ENCODE peak calls at places on chromosomes 6 and 20, in eight cellular contexts. One of them, this sample, is unnamed.

GRCh38 chr6:21103626-21104224 is 489.8 kb upstream of the SOX4 start:
- DNase-seq in activated naive CD4-positive, alpha-beta T cell: no peak
- DNase-seq in MCF 10A: peak; percentile 22
- DNase-seq in cardiac fibroblast: no peak
- DNase-seq in kidney glomerular epithelial cell: no peak
- DNase-seq in activated CD8-positive, alpha-beta T cell treated with anti-CD3 and anti-CD28 coated beads for 36 hours: no peak
- DNase-seq in EL: no peak
- DNase-seq in NCI-H526 treated with DMSO at 0.1 percent for 48 hours: no peak
- DNase-seq in this sample: no peak

GRCh38 chr6:52356017-52356416 is 5.9 kb upstream of the PAQR8 start:
- DNase-seq in kidney glomerular epithelial cell: no peak
- DNase-seq in MCF 10A: no peak
- DNase-seq in activated naive CD4-positive, alpha-beta T cell: no peak
- DNase-seq in activated CD8-positive, alpha-beta T cell treated with anti-CD3 and anti-CD28 coated beads for 36 hours: no peak
- DNase-seq in NCI-H526 treated with DMSO at 0.1 percent for 48 hours: no peak
- DNase-seq in EL: no peak
- DNase-seq in cardiac fibroblast: no peak
- DNase-seq in this sample: no peak

GRCh38 chr6:79878142-79878748 is 69.1 kb downstream of the ELOVL4 start:
- DNase-seq in EL: no peak
- DNase-seq in kidney glomerular epithelial cell: no peak
- DNase-seq in MCF 10A: peak; percentile 75
- DNase-seq in activated CD8-positive, alpha-beta T cell treated with anti-CD3 and anti-CD28 coated beads for 36 hours: no peak
- DNase-seq in NCI-H526 treated with DMSO at 0.1 percent for 48 hours: no peak
- DNase-seq in cardiac fibroblast: no peak
- DNase-seq in activated naive CD4-positive, alpha-beta T cell: no peak
- DNase-seq in this sample: no peak

GRCh38 chr6:42889815-42890214 is 10.4 kb downstream of the RPL7L1 start:
- DNase-seq in EL: no peak
- DNase-seq in cardiac fibroblast: no peak
- DNase-seq in kidney glomerular epithelial cell: no peak
- DNase-seq in activated naive CD4-positive, alpha-beta T cell: no peak
- DNase-seq in activated CD8-positive, alpha-beta T cell treated with anti-CD3 and anti-CD28 coated beads for 36 hours: peak; percentile 49
- DNase-seq in NCI-H526 treated with DMSO at 0.1 percent for 48 hours: no peak
- DNase-seq in MCF 10A: no peak
- DNase-seq in this sample: no peak

GRCh38 chr6:43437700-43438099 is 10.4 kb downstream of the ABCC10 start:
- DNase-seq in cardiac fibroblast: no peak
- DNase-seq in kidney glomerular epithelial cell: no peak
- DNase-seq in NCI-H526 treated with DMSO at 0.1 percent for 48 hours: no peak
- DNase-seq in activated naive CD4-positive, alpha-beta T cell: no peak
- DNase-seq in EL: no peak
- DNase-seq in activated CD8-positive, alpha-beta T cell treated with anti-CD3 and anti-CD28 coated beads for 36 hours: no peak
- DNase-seq in MCF 10A: no peak
- DNase-seq in this sample: no peak

GRCh38 chr20:47455133-47456040 is 46.3 kb upstream of the NCOA3 start:
- DNase-seq in EL: no peak
- DNase-seq in activated naive CD4-positive, alpha-beta T cell: no peak
- DNase-seq in cardiac fibroblast: peak; percentile 38
- DNase-seq in MCF 10A: peak; percentile 61
- DNase-seq in activated CD8-positive, alpha-beta T cell treated with anti-CD3 and anti-CD28 coated beads for 36 hours: no peak
- DNase-seq in NCI-H526 treated with DMSO at 0.1 percent for 48 hours: no peak
- DNase-seq in kidney glomerular epithelial cell: no peak
- DNase-seq in this sample: no peak

GRCh38 chr6:160462551-160463109 is 114.5 kb downstream of the SLC22A3 start:
- DNase-seq in activated CD8-positive, alpha-beta T cell treated with anti-CD3 and anti-CD28 coated beads for 36 hours: peak; percentile 77
- DNase-seq in NCI-H526 treated with DMSO at 0.1 percent for 48 hours: no peak
- DNase-seq in activated naive CD4-positive, alpha-beta T cell: no peak
- DNase-seq in kidney glomerular epithelial cell: peak; percentile 72
- DNase-seq in cardiac fibroblast: peak; percentile 93
- DNase-seq in EL: peak; percentile 87
- DNase-seq in MCF 10A: peak; percentile 76
- DNase-seq in this sample: no peak

GRCh38 chr6:44289726-44290125 is 19.5 kb downstream of the TMEM151B start:
- DNase-seq in kidney glomerular epithelial cell: no peak
- DNase-seq in activated naive CD4-positive, alpha-beta T cell: no peak
- DNase-seq in NCI-H526 treated with DMSO at 0.1 percent for 48 hours: no peak
- DNase-seq in MCF 10A: no peak
- DNase-seq in cardiac fibroblast: no peak
- DNase-seq in activated CD8-positive, alpha-beta T cell treated with anti-CD3 and anti-CD28 coated beads for 36 hours: no peak
- DNase-seq in EL: no peak
- DNase-seq in this sample: no peak

GRCh38 chr6:40816601-40817000 is 222.4 kb downstream of the UNC5CL start:
- DNase-seq in EL: no peak
- DNase-seq in cardiac fibroblast: no peak
- DNase-seq in activated CD8-positive, alpha-beta T cell treated with anti-CD3 and anti-CD28 coated beads for 36 hours: no peak
- DNase-seq in MCF 10A: no peak
- DNase-seq in NCI-H526 treated with DMSO at 0.1 percent for 48 hours: no peak
- DNase-seq in activated naive CD4-positive, alpha-beta T cell: no peak
- DNase-seq in kidney glomerular epithelial cell: no peak
- DNase-seq in this sample: no peak

GRCh38 chr6:121881974-121882667 is 446.7 kb downstream of the GJA1 start:
- DNase-seq in NCI-H526 treated with DMSO at 0.1 percent for 48 hours: no peak
- DNase-seq in activated naive CD4-positive, alpha-beta T cell: no peak
- DNase-seq in EL: peak; percentile 98
- DNase-seq in activated CD8-positive, alpha-beta T cell treated with anti-CD3 and anti-CD28 coated beads for 36 hours: no peak
- DNase-seq in MCF 10A: peak; percentile 30
- DNase-seq in kidney glomerular epithelial cell: peak; percentile 8
- DNase-seq in cardiac fibroblast: peak; percentile 90
- DNase-seq in this sample: no peak

GRCh38 chr20:52193886-52194545 is 2.4 kb upstream of the ZFP64 start:
- DNase-seq in kidney glomerular epithelial cell: no peak
- DNase-seq in activated CD8-positive, alpha-beta T cell treated with anti-CD3 and anti-CD28 coated beads for 36 hours: no peak
- DNase-seq in cardiac fibroblast: no peak
- DNase-seq in EL: no peak
- DNase-seq in NCI-H526 treated with DMSO at 0.1 percent for 48 hours: no peak
- DNase-seq in MCF 10A: no peak
- DNase-seq in activated naive CD4-positive, alpha-beta T cell: no peak
- DNase-seq in this sample: no peak

GRCh38 chr6:158645064-158646022 is 800 bp upstream of the DYNLT1 start:
- DNase-seq in kidney glomerular epithelial cell: no peak
- DNase-seq in MCF 10A: no peak
- DNase-seq in EL: no peak
- DNase-seq in cardiac fibroblast: no peak
- DNase-seq in NCI-H526 treated with DMSO at 0.1 percent for 48 hours: peak; percentile 82
- DNase-seq in activated CD8-positive, alpha-beta T cell treated with anti-CD3 and anti-CD28 coated beads for 36 hours: peak; percentile 57
- DNase-seq in activated naive CD4-positive, alpha-beta T cell: no peak
- DNase-seq in this sample: no peak

GRCh38 chr6:99073223-99073622 is 125.5 kb upstream of the FBXL4 start:
- DNase-seq in EL: no peak
- DNase-seq in MCF 10A: no peak
- DNase-seq in NCI-H526 treated with DMSO at 0.1 percent for 48 hours: no peak
- DNase-seq in activated naive CD4-positive, alpha-beta T cell: no peak
- DNase-seq in activated CD8-positive, alpha-beta T cell treated with anti-CD3 and anti-CD28 coated beads for 36 hours: no peak
- DNase-seq in cardiac fibroblast: no peak
- DNase-seq in kidney glomerular epithelial cell: no peak
- DNase-seq in this sample: no peak

GRCh38 chr20:13331536-13331935 is 110.5 kb downstream of the ISM1 start:
- DNase-seq in activated naive CD4-positive, alpha-beta T cell: no peak
- DNase-seq in kidney glomerular epithelial cell: peak; percentile 67
- DNase-seq in activated CD8-positive, alpha-beta T cell treated with anti-CD3 and anti-CD28 coated beads for 36 hours: no peak
- DNase-seq in cardiac fibroblast: peak; percentile 52
- DNase-seq in NCI-H526 treated with DMSO at 0.1 percent for 48 hours: no peak
- DNase-seq in MCF 10A: no peak
- DNase-seq in EL: peak; percentile 55
- DNase-seq in this sample: no peak

GRCh38 chr6:27168586-27169443 is 78.7 kb upstream of the PRSS16 start:
- DNase-seq in activated naive CD4-positive, alpha-beta T cell: no peak
- DNase-seq in MCF 10A: peak; percentile 64
- DNase-seq in EL: peak; percentile 92
- DNase-seq in NCI-H526 treated with DMSO at 0.1 percent for 48 hours: no peak
- DNase-seq in cardiac fibroblast: peak; percentile 83
- DNase-seq in kidney glomerular epithelial cell: peak; percentile 11
- DNase-seq in activated CD8-positive, alpha-beta T cell treated with anti-CD3 and anti-CD28 coated beads for 36 hours: no peak
- DNase-seq in this sample: no peak

GRCh38 chr6:138493413-138493812 is 5.9 kb downstream of the NHSL1 start:
- DNase-seq in cardiac fibroblast: peak; percentile 61
- DNase-seq in kidney glomerular epithelial cell: peak; percentile 57
- DNase-seq in MCF 10A: peak; percentile 79
- DNase-seq in activated naive CD4-positive, alpha-beta T cell: no peak
- DNase-seq in EL: peak; percentile 52
- DNase-seq in NCI-H526 treated with DMSO at 0.1 percent for 48 hours: peak; percentile 56
- DNase-seq in activated CD8-positive, alpha-beta T cell treated with anti-CD3 and anti-CD28 coated beads for 36 hours: no peak
- DNase-seq in this sample: peak; percentile 65

GRCh38 chr6:142697912-142698311 is 247.1 kb downstream of the HIVEP2 start:
- DNase-seq in EL: no peak
- DNase-seq in activated naive CD4-positive, alpha-beta T cell: no peak
- DNase-seq in MCF 10A: no peak
- DNase-seq in cardiac fibroblast: no peak
- DNase-seq in kidney glomerular epithelial cell: no peak
- DNase-seq in NCI-H526 treated with DMSO at 0.1 percent for 48 hours: no peak
- DNase-seq in activated CD8-positive, alpha-beta T cell treated with anti-CD3 and anti-CD28 coated beads for 36 hours: no peak
- DNase-seq in this sample: no peak

GRCh38 chr20:36248836-36249235 is 12.6 kb downstream of the AAR2 start:
- DNase-seq in MCF 10A: no peak
- DNase-seq in activated CD8-positive, alpha-beta T cell treated with anti-CD3 and anti-CD28 coated beads for 36 hours: no peak
- DNase-seq in activated naive CD4-positive, alpha-beta T cell: no peak
- DNase-seq in NCI-H526 treated with DMSO at 0.1 percent for 48 hours: no peak
- DNase-seq in EL: no peak
- DNase-seq in kidney glomerular epithelial cell: no peak
- DNase-seq in cardiac fibroblast: no peak
- DNase-seq in this sample: no peak

GRCh38 chr6:4564746-4565145 is 211.5 kb upstream of the CDYL start:
- DNase-seq in activated CD8-positive, alpha-beta T cell treated with anti-CD3 and anti-CD28 coated beads for 36 hours: no peak
- DNase-seq in MCF 10A: no peak
- DNase-seq in NCI-H526 treated with DMSO at 0.1 percent for 48 hours: no peak
- DNase-seq in cardiac fibroblast: no peak
- DNase-seq in EL: no peak
- DNase-seq in kidney glomerular epithelial cell: no peak
- DNase-seq in activated naive CD4-positive, alpha-beta T cell: no peak
- DNase-seq in this sample: no peak

GRCh38 chr20:41249371-41249770 is 68.2 kb downstream of the ZHX3 start:
- DNase-seq in activated CD8-positive, alpha-beta T cell treated with anti-CD3 and anti-CD28 coated beads for 36 hours: no peak
- DNase-seq in NCI-H526 treated with DMSO at 0.1 percent for 48 hours: no peak
- DNase-seq in MCF 10A: peak; percentile 82
- DNase-seq in cardiac fibroblast: peak; percentile 95
- DNase-seq in kidney glomerular epithelial cell: peak; percentile 88
- DNase-seq in activated naive CD4-positive, alpha-beta T cell: no peak
- DNase-seq in EL: peak; percentile 86
- DNase-seq in this sample: no peak

GRCh38 chr20:48846516-48847492 is 19.0 kb upstream of the PREX1 start:
- DNase-seq in EL: no peak
- DNase-seq in kidney glomerular epithelial cell: no peak
- DNase-seq in NCI-H526 treated with DMSO at 0.1 percent for 48 hours: no peak
- DNase-seq in activated naive CD4-positive, alpha-beta T cell: no peak
- DNase-seq in activated CD8-positive, alpha-beta T cell treated with anti-CD3 and anti-CD28 coated beads for 36 hours: peak; percentile 95
- DNase-seq in MCF 10A: no peak
- DNase-seq in cardiac fibroblast: peak; percentile 58
- DNase-seq in this sample: no peak

GRCh38 chr20:36950432-36951197 is 893 bp downstream of the SAMHD1 start:
- DNase-seq in activated naive CD4-positive, alpha-beta T cell: peak; percentile 40
- DNase-seq in MCF 10A: peak; percentile 44
- DNase-seq in activated CD8-positive, alpha-beta T cell treated with anti-CD3 and anti-CD28 coated beads for 36 hours: peak; percentile 64
- DNase-seq in NCI-H526 treated with DMSO at 0.1 percent for 48 hours: no peak
- DNase-seq in kidney glomerular epithelial cell: no peak
- DNase-seq in cardiac fibroblast: peak; percentile 16
- DNase-seq in EL: peak; percentile 79
- DNase-seq in this sample: no peak

GRCh38 chr6:110270166-110270565 is 88.0 kb downstream of the METTL24 start:
- DNase-seq in activated naive CD4-positive, alpha-beta T cell: no peak
- DNase-seq in EL: peak; percentile 34
- DNase-seq in activated CD8-positive, alpha-beta T cell treated with anti-CD3 and anti-CD28 coated beads for 36 hours: no peak
- DNase-seq in NCI-H526 treated with DMSO at 0.1 percent for 48 hours: no peak
- DNase-seq in kidney glomerular epithelial cell: peak; percentile 3
- DNase-seq in cardiac fibroblast: no peak
- DNase-seq in MCF 10A: no peak
- DNase-seq in this sample: no peak

GRCh38 chr6:138461647-138462046 is 37.6 kb downstream of the NHSL1 start:
- DNase-seq in cardiac fibroblast: no peak
- DNase-seq in MCF 10A: no peak
- DNase-seq in NCI-H526 treated with DMSO at 0.1 percent for 48 hours: no peak
- DNase-seq in kidney glomerular epithelial cell: no peak
- DNase-seq in activated CD8-positive, alpha-beta T cell treated with anti-CD3 and anti-CD28 coated beads for 36 hours: no peak
- DNase-seq in activated naive CD4-positive, alpha-beta T cell: no peak
- DNase-seq in EL: no peak
- DNase-seq in this sample: no peak

GRCh38 chr6:111620168-111620567 is 14.5 kb upstream of the TRAF3IP2 start:
- DNase-seq in cardiac fibroblast: no peak
- DNase-seq in activated naive CD4-positive, alpha-beta T cell: no peak
- DNase-seq in MCF 10A: no peak
- DNase-seq in EL: no peak
- DNase-seq in kidney glomerular epithelial cell: no peak
- DNase-seq in activated CD8-positive, alpha-beta T cell treated with anti-CD3 and anti-CD28 coated beads for 36 hours: no peak
- DNase-seq in NCI-H526 treated with DMSO at 0.1 percent for 48 hours: no peak
- DNase-seq in this sample: no peak